ENCODE peak calls at places on chromosomes 2 and 18, in five cellular contexts. One of them, this sample, is unnamed.

GRCh38 chr2:40281021-40281940 is 170.6 kb downstream of the SLC8A1 start:
- DNase-seq in NCI-H1930: no peak
- DNase-seq in naive thymus-derived CD8-positive, alpha-beta T cell: no peak
- DNase-seq in cardiac muscle cell: peak; percentile 69
- DNase-seq in GM23248: peak; percentile 85
- DNase-seq in this sample: no peak

GRCh38 chr2:10912076-10912731 is 470 bp downstream of the KCNF1 start:
- DNase-seq in naive thymus-derived CD8-positive, alpha-beta T cell: no peak
- DNase-seq in cardiac muscle cell: no peak
- DNase-seq in GM23248: peak; percentile 42
- DNase-seq in NCI-H1930: no peak
- DNase-seq in this sample: no peak

GRCh38 chr2:153890572-153890971 is 18.9 kb downstream of the GALNT13 start:
- DNase-seq in cardiac muscle cell: no peak
- DNase-seq in NCI-H1930: no peak
- DNase-seq in GM23248: no peak
- DNase-seq in naive thymus-derived CD8-positive, alpha-beta T cell: no peak
- DNase-seq in this sample: no peak

GRCh38 chr2:100396483-100396882 is 21.0 kb downstream of the CHST10 start:
- DNase-seq in NCI-H1930: no peak
- DNase-seq in naive thymus-derived CD8-positive, alpha-beta T cell: no peak
- DNase-seq in cardiac muscle cell: no peak
- DNase-seq in GM23248: no peak
- DNase-seq in this sample: no peak

GRCh38 chr2:183010112-183010511 is 28.1 kb downstream of the NCKAP1 start:
- DNase-seq in GM23248: peak; percentile 19
- DNase-seq in NCI-H1930: no peak
- DNase-seq in naive thymus-derived CD8-positive, alpha-beta T cell: no peak
- DNase-seq in cardiac muscle cell: peak; percentile 74
- DNase-seq in this sample: no peak

GRCh38 chr18:35713545-35713944 is 132.0 kb downstream of the GALNT1 start:
- DNase-seq in cardiac muscle cell: peak; percentile 63
- DNase-seq in GM23248: peak; percentile 62
- DNase-seq in NCI-H1930: no peak
- DNase-seq in naive thymus-derived CD8-positive, alpha-beta T cell: no peak
- DNase-seq in this sample: no peak

GRCh38 chr2:41907716-41908328 is 140.0 kb upstream of the PKDCC start:
- DNase-seq in cardiac muscle cell: no peak
- DNase-seq in naive thymus-derived CD8-positive, alpha-beta T cell: no peak
- DNase-seq in NCI-H1930: no peak
- DNase-seq in GM23248: peak; percentile 62
- DNase-seq in this sample: no peak

GRCh38 chr2:140892911-140893637 is 1237.7 kb downstream of the LRP1B start:
- DNase-seq in cardiac muscle cell: peak; percentile 21
- DNase-seq in naive thymus-derived CD8-positive, alpha-beta T cell: no peak
- DNase-seq in GM23248: no peak
- DNase-seq in NCI-H1930: no peak
- DNase-seq in this sample: no peak

GRCh38 chr18:35436076-35436649 is 59.0 kb upstream of the ZNF396 start:
- DNase-seq in GM23248: no peak
- DNase-seq in cardiac muscle cell: no peak
- DNase-seq in NCI-H1930: no peak
- DNase-seq in naive thymus-derived CD8-positive, alpha-beta T cell: no peak
- DNase-seq in this sample: no peak

GRCh38 chr2:20675701-20676352 is 8.9 kb downstream of the GDF7 start:
- DNase-seq in GM23248: peak; percentile 47
- DNase-seq in naive thymus-derived CD8-positive, alpha-beta T cell: no peak
- DNase-seq in cardiac muscle cell: no peak
- DNase-seq in NCI-H1930: no peak
- DNase-seq in this sample: no peak

GRCh38 chr18:79903787-79904356 is 47.6 kb downstream of the SLC66A2 start:
- DNase-seq in NCI-H1930: no peak
- DNase-seq in cardiac muscle cell: no peak
- DNase-seq in naive thymus-derived CD8-positive, alpha-beta T cell: no peak
- DNase-seq in GM23248: no peak
- DNase-seq in this sample: no peak

GRCh38 chr2:64678771-64679615 is 25.3 kb upstream of the SERTAD2 start:
- DNase-seq in naive thymus-derived CD8-positive, alpha-beta T cell: no peak
- DNase-seq in GM23248: no peak
- DNase-seq in NCI-H1930: no peak
- DNase-seq in cardiac muscle cell: no peak
- DNase-seq in this sample: no peak

GRCh38 chr2:217316743-217317142 is 456.9 kb upstream of the TNP1 start:
- DNase-seq in naive thymus-derived CD8-positive, alpha-beta T cell: no peak
- DNase-seq in GM23248: peak; percentile 58
- DNase-seq in NCI-H1930: no peak
- DNase-seq in cardiac muscle cell: peak; percentile 72
- DNase-seq in this sample: no peak

GRCh38 chr2:146764301-146764700 is 1080.5 kb upstream of the ACVR2A start:
- DNase-seq in naive thymus-derived CD8-positive, alpha-beta T cell: no peak
- DNase-seq in NCI-H1930: no peak
- DNase-seq in cardiac muscle cell: peak; percentile 39
- DNase-seq in GM23248: peak; percentile 12
- DNase-seq in this sample: no peak

GRCh38 chr2:64524604-64525322 is 635 bp downstream of the AFTPH start:
- DNase-seq in naive thymus-derived CD8-positive, alpha-beta T cell: no peak
- DNase-seq in NCI-H1930: no peak
- DNase-seq in cardiac muscle cell: no peak
- DNase-seq in GM23248: peak; percentile 64
- DNase-seq in this sample: no peak

GRCh38 chr2:148990968-148991367 is 47.5 kb upstream of the LYPD6B start:
- DNase-seq in naive thymus-derived CD8-positive, alpha-beta T cell: no peak
- DNase-seq in NCI-H1930: no peak
- DNase-seq in cardiac muscle cell: no peak
- DNase-seq in GM23248: no peak
- DNase-seq in this sample: peak; percentile 20

GRCh38 chr2:144241801-144242200 is 278.1 kb downstream of the ZEB2 start:
- DNase-seq in NCI-H1930: no peak
- DNase-seq in cardiac muscle cell: no peak
- DNase-seq in GM23248: no peak
- DNase-seq in naive thymus-derived CD8-positive, alpha-beta T cell: no peak
- DNase-seq in this sample: no peak

GRCh38 chr2:172849519-172850217 is 114.0 kb downstream of the RAPGEF4 start:
- DNase-seq in naive thymus-derived CD8-positive, alpha-beta T cell: no peak
- DNase-seq in cardiac muscle cell: no peak
- DNase-seq in NCI-H1930: no peak
- DNase-seq in GM23248: no peak
- DNase-seq in this sample: no peak

GRCh38 chr2:239252433-239253200 is 148.2 kb downstream of the HDAC4 start:
- DNase-seq in naive thymus-derived CD8-positive, alpha-beta T cell: no peak
- DNase-seq in GM23248: peak; percentile 70
- DNase-seq in cardiac muscle cell: peak; percentile 43
- DNase-seq in NCI-H1930: no peak
- DNase-seq in this sample: no peak

GRCh38 chr2:127400533-127400896 is 12.7 kb upstream of the MAP3K2 start:
- DNase-seq in NCI-H1930: no peak
- DNase-seq in naive thymus-derived CD8-positive, alpha-beta T cell: no peak
- DNase-seq in cardiac muscle cell: no peak
- DNase-seq in GM23248: no peak
- DNase-seq in this sample: no peak

GRCh38 chr2:127811397-127811860 is 458 bp upstream of the WDR33 start:
- DNase-seq in NCI-H1930: no peak
- DNase-seq in naive thymus-derived CD8-positive, alpha-beta T cell: no peak
- DNase-seq in GM23248: no peak
- DNase-seq in cardiac muscle cell: peak; percentile 9
- DNase-seq in this sample: no peak

GRCh38 chr2:144181006-144181405 is 338.9 kb downstream of the ZEB2 start:
- DNase-seq in cardiac muscle cell: no peak
- DNase-seq in naive thymus-derived CD8-positive, alpha-beta T cell: no peak
- DNase-seq in NCI-H1930: no peak
- DNase-seq in GM23248: no peak
- DNase-seq in this sample: no peak

GRCh38 chr18:59516356-59517155 is 157.5 kb upstream of the LMAN1 start:
- DNase-seq in cardiac muscle cell: peak; percentile 93
- DNase-seq in NCI-H1930: no peak
- DNase-seq in GM23248: peak; percentile 70
- DNase-seq in naive thymus-derived CD8-positive, alpha-beta T cell: no peak
- DNase-seq in this sample: peak; percentile 26

GRCh38 chr2:162198239-162198638 is 45.0 kb downstream of the FAP start:
- DNase-seq in naive thymus-derived CD8-positive, alpha-beta T cell: no peak
- DNase-seq in GM23248: no peak
- DNase-seq in NCI-H1930: no peak
- DNase-seq in cardiac muscle cell: peak; percentile 47
- DNase-seq in this sample: no peak